ENCODE peak calls at places on chromosomes 16 and 17, in four cellular contexts. S, X, J and M are unnamed samples. For H3K9me3, the result is how much of the 10 kb centered on the place peaks cover.

GRCh38 chr16:26795184-26795583 is 271.5 kb upstream of the C16orf82 start:
- DNase-seq in S (no peak), X (no peak), J (no peak), M (no peak)

GRCh38 chr16:89010210-89010925 is 33.4 kb upstream of the CBFA2T3 start:
- DNase-seq in S (peak), X (no peak), J (no peak), M (no peak)

GRCh38 chr17:34580685-34581445 is 1.5 kb downstream of the TMEM132E start:
- DNase-seq in S (no peak), X (no peak), J (no peak), M (no peak)

GRCh38 chr17:28154242-28154641 is 111.8 kb downstream of the NLK start:
- DNase-seq in S (no peak), X (no peak), J (no peak), M (no peak)

GRCh38 chr17:16939606-16940115 is 32.3 kb downstream of the TNFRSF13B start:
- DNase-seq in S (peak), X (no peak), J (peak), M (no peak)

GRCh38 chr16:56286819-56287218 is 95.5 kb downstream of the GNAO1 start:
- DNase-seq in S (no peak), X (no peak), J (no peak), M (no peak)

GRCh38 chr17:37493249-37494027 is 3.7 kb downstream of the DUSP14 start:
- DNase-seq in S (no peak), X (no peak), J (no peak), M (no peak)

GRCh38 chr16:25716186-25716585 is 24.4 kb downstream of the HS3ST4 start:
- DNase-seq in S (no peak), X (no peak), J (no peak), M (no peak)

GRCh38 chr16:79767597-79768280 is 167.2 kb upstream of the MAF start:
- DNase-seq in S (no peak), X (no peak), J (no peak), M (no peak)

GRCh38 chr17:72338847-72339790 is 218.3 kb downstream of the SOX9 start:
- DNase-seq in S (no peak), X (no peak), J (no peak), M (no peak)

DNA sequence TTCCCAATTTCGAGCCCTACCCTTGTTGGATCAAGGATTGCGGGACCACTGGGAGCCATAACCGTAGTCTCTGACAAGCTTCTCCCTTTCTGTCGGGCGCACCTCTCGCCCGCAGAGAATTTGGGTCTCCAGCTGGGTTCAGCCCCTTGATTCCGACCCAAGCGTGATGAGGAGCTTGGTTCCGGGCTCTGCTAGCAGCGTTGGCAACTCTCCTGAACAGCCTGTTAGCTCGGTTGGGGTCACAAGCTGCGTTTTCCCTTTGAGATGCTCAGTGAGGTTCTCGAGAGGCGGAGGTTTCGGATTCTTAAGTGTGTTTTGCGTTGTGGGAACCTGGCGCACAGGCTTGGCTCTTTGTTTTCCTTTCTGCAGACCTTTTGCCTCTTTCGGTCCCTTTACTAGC is 667 bp downstream of the ATXN1L start:
- DNase-seq in S (peak), X (no peak), J (no peak), M (no peak)
- TF ChIP-seq POLR2A in S (no peak), X (no peak), J (no peak), M (no peak)

GRCh38 chr16:50609049-50609832 is 61.0 kb downstream of the NKD1 start:
- DNase-seq in S (peak), X (no peak), J (no peak), M (no peak)

GRCh38 chr16:50611995-50612848 is 64.0 kb downstream of the NKD1 start:
- DNase-seq in S (no peak), X (no peak), J (no peak), M (no peak)

GRCh38 chr16:50612849-50613198 is 64.6 kb downstream of the NKD1 start:
- DNase-seq in S (no peak), X (no peak), J (no peak), M (no peak)

GRCh38 chr16:50611332-50611934 is 63.2 kb downstream of the NKD1 start:
- DNase-seq in S (no peak), X (no peak), J (no peak), M (no peak)

DNA sequence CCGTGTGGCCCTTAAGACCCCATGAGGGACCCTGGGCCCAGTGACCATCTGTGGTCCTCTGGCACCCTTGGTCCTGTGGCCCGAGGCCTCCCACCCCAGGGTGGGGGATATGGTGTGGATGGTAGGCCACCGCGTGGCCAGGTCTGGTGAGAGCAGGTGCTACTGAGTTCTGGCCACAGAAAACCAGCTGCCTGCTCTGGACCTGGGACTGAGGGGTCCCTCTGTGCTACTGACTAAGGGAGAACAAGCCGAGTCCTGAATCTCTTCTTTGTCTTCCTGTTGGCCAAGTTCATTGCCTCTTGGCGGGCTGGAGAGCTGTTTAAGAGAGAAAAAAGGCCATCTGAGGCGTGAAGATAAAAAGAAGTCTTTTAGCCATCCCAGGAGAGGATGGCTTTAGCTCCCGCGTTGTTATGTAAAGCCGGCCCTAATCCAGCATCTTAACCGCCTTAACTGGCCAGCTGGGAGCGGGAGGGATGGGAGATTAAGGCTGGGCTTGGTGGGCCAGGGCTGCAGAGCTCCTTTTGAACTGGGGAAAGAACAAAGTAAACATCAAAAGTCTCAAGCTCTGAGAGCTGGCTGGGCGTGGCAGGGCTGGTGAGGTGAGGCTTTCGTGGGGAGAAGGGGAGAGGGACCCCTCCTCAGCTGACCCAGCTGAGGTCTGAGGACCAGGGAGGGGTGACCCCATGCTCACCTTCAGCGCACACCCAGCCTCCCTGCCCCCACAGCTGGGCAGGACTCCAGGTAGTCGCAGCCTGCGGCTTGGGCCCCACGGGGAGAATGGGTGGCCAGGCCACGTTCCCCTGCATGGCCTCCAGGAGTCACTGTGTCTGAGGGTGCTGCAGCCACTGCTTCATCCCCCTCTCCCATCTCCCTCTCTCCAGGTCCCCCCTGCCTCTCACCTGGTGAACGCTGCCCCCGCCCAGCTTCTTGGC is 62.4 kb downstream of the NKD1 start:
- DNase-seq in S (no peak), X (no peak), J (no peak), M (no peak)
- TF ChIP-seq CTCF in S (no peak), X (no peak), J (no peak), M (no peak)

GRCh38 chr16:2428787-2429036 is 535 bp upstream of the CCNF start:
- DNase-seq in S (no peak), X (no peak), J (no peak), M (no peak)
- H3K9me3 ChIP-seq in S (under half), X (under half), J (under half), M (under half)

DNA sequence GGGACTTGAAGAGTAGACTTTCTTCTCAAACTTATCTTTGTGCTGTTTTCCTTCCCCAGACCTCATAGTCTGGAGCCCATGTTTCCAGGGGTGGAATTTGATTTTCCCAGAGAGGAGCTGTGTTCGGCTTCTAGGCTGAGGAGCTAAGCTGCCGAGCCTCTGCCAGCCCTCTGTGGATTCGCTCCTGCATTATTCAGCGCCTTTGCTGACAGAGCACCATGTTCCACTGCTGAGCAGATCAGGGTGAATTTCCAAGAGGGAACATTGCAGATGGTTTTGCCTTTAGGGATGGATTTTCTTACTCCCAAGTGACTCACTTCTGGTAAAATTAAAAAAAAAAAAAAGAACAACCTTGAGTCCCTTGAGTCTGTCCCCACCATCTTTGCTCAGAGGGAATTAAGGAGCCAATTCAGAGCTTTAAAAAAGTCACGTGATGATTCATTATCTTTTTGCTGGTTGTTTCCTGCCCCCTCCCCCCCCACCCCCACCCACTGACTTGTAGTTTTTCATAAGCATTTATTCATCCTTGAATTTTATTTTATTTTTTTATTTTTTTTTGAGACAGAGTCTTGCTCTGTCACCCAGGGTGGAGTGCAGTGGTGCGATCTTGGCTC is 229.5 kb downstream of the PRKCA start:
- DNase-seq in S (no peak), X (no peak), J (no peak), M (no peak)
- TF ChIP-seq POLR2A in S (no peak), X (no peak), J (no peak), M (no peak)

DNA sequence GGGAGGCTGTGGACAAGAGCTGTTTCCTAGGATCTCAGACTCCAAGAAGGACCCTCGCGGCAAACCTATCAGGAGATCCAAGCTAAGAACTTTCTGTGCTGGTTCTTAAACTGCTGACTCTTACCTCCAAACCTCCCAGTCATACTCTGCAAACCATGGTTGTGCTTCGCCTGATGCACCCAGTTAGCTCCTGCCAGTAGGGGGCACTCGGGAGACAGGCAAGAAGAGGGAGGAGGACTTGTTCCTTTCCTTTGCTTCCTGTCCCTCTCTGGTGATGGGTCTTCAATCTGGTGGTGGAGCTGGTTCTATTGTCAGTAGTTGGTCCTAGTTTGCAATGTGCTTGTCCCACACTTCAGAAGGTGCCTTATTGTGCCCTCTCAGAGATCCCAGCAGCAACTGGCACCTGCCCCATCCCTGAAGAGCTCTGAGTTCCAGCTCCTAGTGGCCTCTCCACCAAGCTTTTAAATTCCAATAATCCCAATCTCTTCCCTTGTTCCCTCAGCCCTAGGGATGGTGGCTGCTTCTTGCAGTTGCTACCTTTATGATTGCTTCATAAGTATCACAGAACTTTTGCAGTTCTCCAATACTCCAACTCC is 113.5 kb upstream of the RPL38 start:
- DNase-seq in S (no peak), X (no peak), J (no peak), M (no peak)
- TF ChIP-seq CTCF in S (no peak), X (no peak), J (no peak), M (no peak)

DNA sequence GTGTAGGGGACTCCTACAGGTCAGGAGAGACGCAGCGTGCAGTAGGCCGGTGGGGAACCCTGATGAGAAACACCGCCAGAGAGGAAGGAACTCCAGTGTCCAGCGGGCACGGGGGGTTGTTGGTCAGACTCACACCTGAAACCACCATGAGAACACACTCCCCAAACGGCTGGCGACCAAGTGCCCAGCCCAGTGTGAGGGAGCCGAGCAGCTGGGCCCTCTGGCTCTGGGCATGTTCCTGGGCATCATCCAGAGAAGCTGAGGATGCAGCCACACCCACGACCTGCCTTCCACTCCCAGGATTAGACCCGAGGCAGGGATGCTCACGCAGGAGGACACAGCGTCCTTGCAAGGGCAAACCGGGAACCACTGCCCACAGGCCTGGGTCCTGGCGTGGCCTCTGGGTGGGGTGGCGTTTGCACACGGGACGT is 108.3 kb upstream of the ZNF750 start:
- DNase-seq in S (peak), X (no peak), J (peak), M (no peak)
- H3K9me3 ChIP-seq in S (under half), X (under half), J (under half), M (under half)

GRCh38 chr17:79812206-79812968 is 15.5 kb upstream of the CBX8 start:
- DNase-seq in S (no peak), X (no peak), J (no peak), M (no peak)

GRCh38 chr17:79814624-79814965 is 17.7 kb upstream of the CBX8 start:
- DNase-seq in S (no peak), X (no peak), J (no peak), M (no peak)

GRCh38 chr17:79813826-79814623 is 17.1 kb upstream of the CBX8 start:
- DNase-seq in S (no peak), X (no peak), J (no peak), M (no peak)

GRCh38 chr17:79811888-79812205 is 15.0 kb upstream of the CBX8 start:
- DNase-seq in S (no peak), X (no peak), J (no peak), M (no peak)

GRCh38 chr17:79812969-79813825 is 16.3 kb upstream of the CBX8 start:
- DNase-seq in S (no peak), X (no peak), J (no peak), M (no peak)
- TF ChIP-seq POLR2A in S (no peak), X (no peak), J (no peak), M (no peak)